ENCODE peak calls at places on chromosomes 7 and 10, in seven cellular contexts. One of them, this sample, is unnamed. For H3K4me1 and H3K36me3, the result is how much of the 10 kb centered on the place peaks cover.

GRCh38 chr10:31820794-31821369 is 107.7 kb downstream of the ARHGAP12 start:
- DNase-seq in effector memory CD4-positive, alpha-beta T cell: no peak
- DNase-seq in suprapubic skin: no peak
- DNase-seq in aorta: no peak
- DNase-seq in PC-9: no peak
- DNase-seq in neural progenitor cell: no peak
- DNase-seq in thyroid gland: no peak
- DNase-seq in this sample: no peak

GRCh38 chr10:3754727-3755439 is 30.1 kb downstream of the KLF6 start:
- DNase-seq in effector memory CD4-positive, alpha-beta T cell: no peak
- DNase-seq in suprapubic skin: no peak
- DNase-seq in aorta: no peak
- DNase-seq in PC-9: peak
- DNase-seq in neural progenitor cell: no peak
- DNase-seq in thyroid gland: no peak
- DNase-seq in this sample: no peak

GRCh38 chr7:44375926-44376342 is 50.5 kb upstream of the CAMK2B start:
- DNase-seq in effector memory CD4-positive, alpha-beta T cell: no peak
- DNase-seq in suprapubic skin: no peak
- DNase-seq in aorta: no peak
- DNase-seq in PC-9: no peak
- DNase-seq in neural progenitor cell: no peak
- DNase-seq in thyroid gland: no peak
- DNase-seq in this sample: peak

GRCh38 chr10:122696687-122697086 is 3.0 kb downstream of the C10orf120 start:
- DNase-seq in effector memory CD4-positive, alpha-beta T cell: no peak
- DNase-seq in suprapubic skin: no peak
- DNase-seq in aorta: no peak
- DNase-seq in PC-9: no peak
- DNase-seq in neural progenitor cell: no peak
- DNase-seq in thyroid gland: no peak
- DNase-seq in this sample: no peak

GRCh38 chr10:131907679-131908078 is 6.9 kb downstream of the PPP2R2D start:
- DNase-seq in effector memory CD4-positive, alpha-beta T cell: no peak
- DNase-seq in suprapubic skin: no peak
- DNase-seq in aorta: no peak
- DNase-seq in PC-9: no peak
- DNase-seq in neural progenitor cell: no peak
- DNase-seq in thyroid gland: no peak
- DNase-seq in this sample: no peak

GRCh38 chr10:86759073-86759672 is 2.8 kb downstream of the BMPR1A start:
- DNase-seq in effector memory CD4-positive, alpha-beta T cell: no peak
- DNase-seq in suprapubic skin: no peak
- DNase-seq in aorta: no peak
- DNase-seq in PC-9: no peak
- DNase-seq in neural progenitor cell: no peak
- DNase-seq in thyroid gland: no peak
- DNase-seq in this sample: no peak

GRCh38 chr7:151537818-151538561 is 18.3 kb upstream of the RHEB start:
- DNase-seq in effector memory CD4-positive, alpha-beta T cell: no peak
- DNase-seq in suprapubic skin: no peak
- DNase-seq in aorta: no peak
- DNase-seq in PC-9: no peak
- DNase-seq in neural progenitor cell: no peak
- DNase-seq in thyroid gland: peak
- DNase-seq in this sample: no peak

GRCh38 chr10:93146336-93146735 is 72.6 kb downstream of the CYP26A1 start:
- DNase-seq in effector memory CD4-positive, alpha-beta T cell: no peak
- DNase-seq in suprapubic skin: no peak
- DNase-seq in aorta: no peak
- DNase-seq in PC-9: no peak
- DNase-seq in neural progenitor cell: no peak
- DNase-seq in thyroid gland: no peak
- DNase-seq in this sample: no peak

GRCh38 chr10:2978111-2978510 is 89.2 kb upstream of the PFKP start:
- DNase-seq in effector memory CD4-positive, alpha-beta T cell: no peak
- DNase-seq in suprapubic skin: no peak
- DNase-seq in aorta: no peak
- DNase-seq in PC-9: no peak
- DNase-seq in neural progenitor cell: peak
- DNase-seq in thyroid gland: no peak
- DNase-seq in this sample: no peak

GRCh38 chr10:121596668-121597503 is 1.4 kb downstream of the FGFR2 start:
- DNase-seq in effector memory CD4-positive, alpha-beta T cell: no peak
- DNase-seq in suprapubic skin: no peak
- DNase-seq in aorta: peak
- DNase-seq in PC-9: no peak
- DNase-seq in neural progenitor cell: peak
- DNase-seq in thyroid gland: peak
- DNase-seq in this sample: no peak

GRCh38 chr10:112807013-112807412 is 143.0 kb upstream of the TCF7L2 start:
- DNase-seq in effector memory CD4-positive, alpha-beta T cell: no peak
- DNase-seq in suprapubic skin: no peak
- DNase-seq in aorta: no peak
- DNase-seq in PC-9: no peak
- DNase-seq in neural progenitor cell: no peak
- DNase-seq in thyroid gland: no peak
- DNase-seq in this sample: no peak

GRCh38 chr7:107034553-107034952 is 10.0 kb upstream of the PRKAR2B start:
- DNase-seq in effector memory CD4-positive, alpha-beta T cell: no peak
- DNase-seq in suprapubic skin: no peak
- DNase-seq in aorta: no peak
- DNase-seq in PC-9: no peak
- DNase-seq in neural progenitor cell: no peak
- DNase-seq in thyroid gland: no peak
- DNase-seq in this sample: no peak

GRCh38 chr10:112949128-112949823 is 771 bp upstream of the TCF7L2 start:
- DNase-seq in effector memory CD4-positive, alpha-beta T cell: no peak
- DNase-seq in suprapubic skin: no peak
- DNase-seq in aorta: no peak
- DNase-seq in PC-9: no peak
- DNase-seq in neural progenitor cell: no peak
- DNase-seq in thyroid gland: no peak
- DNase-seq in this sample: no peak

GRCh38 chr7:122137291-122138077 is 6.6 kb downstream of the AASS start:
- DNase-seq in effector memory CD4-positive, alpha-beta T cell: no peak
- DNase-seq in suprapubic skin: no peak
- DNase-seq in aorta: no peak
- DNase-seq in PC-9: no peak
- DNase-seq in neural progenitor cell: no peak
- DNase-seq in thyroid gland: no peak
- DNase-seq in this sample: no peak
- H3K4me1 ChIP-seq in effector memory CD4-positive, alpha-beta T cell: under half
- H3K4me1 ChIP-seq in suprapubic skin: under half
- H3K4me1 ChIP-seq in aorta: under half
- H3K4me1 ChIP-seq in PC-9: under half
- H3K4me1 ChIP-seq in neural progenitor cell: under half
- H3K4me1 ChIP-seq in thyroid gland: under half
- H3K4me1 ChIP-seq in this sample: under half

DNA sequence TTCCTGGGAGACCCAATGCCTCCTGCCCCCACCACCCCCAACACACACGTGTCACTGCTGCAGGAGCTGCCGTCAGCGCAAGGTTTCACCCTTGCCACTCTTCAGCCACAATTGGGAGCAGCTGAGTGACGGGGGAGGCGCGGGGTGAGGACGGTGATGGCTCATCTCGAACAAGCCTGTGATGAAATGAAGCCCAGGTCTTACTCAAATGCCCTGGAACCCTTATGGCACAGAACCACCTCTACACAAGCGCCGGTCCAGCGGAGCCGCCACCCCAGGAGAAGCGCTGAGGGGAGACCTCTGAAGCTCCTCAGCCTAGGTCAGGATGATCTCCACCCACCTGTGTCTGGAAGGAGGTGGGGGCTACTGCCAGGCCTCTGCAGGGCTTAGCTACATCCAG is 25.7 kb downstream of the PDIA4 start:
- DNase-seq in effector memory CD4-positive, alpha-beta T cell: no peak
- DNase-seq in suprapubic skin: no peak
- DNase-seq in aorta: no peak
- DNase-seq in PC-9: no peak
- DNase-seq in neural progenitor cell: no peak
- DNase-seq in thyroid gland: no peak
- DNase-seq in this sample: no peak
- H3K36me3 ChIP-seq in effector memory CD4-positive, alpha-beta T cell: under half
- H3K36me3 ChIP-seq in suprapubic skin: under half
- H3K36me3 ChIP-seq in aorta: under half
- H3K36me3 ChIP-seq in PC-9: under half
- H3K36me3 ChIP-seq in neural progenitor cell: under half
- H3K36me3 ChIP-seq in thyroid gland: under half
- H3K36me3 ChIP-seq in this sample: under half

GRCh38 chr7:155340721-155341120 is 43.0 kb downstream of the INSIG1 start:
- DNase-seq in effector memory CD4-positive, alpha-beta T cell: no peak
- DNase-seq in suprapubic skin: no peak
- DNase-seq in aorta: no peak
- DNase-seq in PC-9: no peak
- DNase-seq in neural progenitor cell: no peak
- DNase-seq in thyroid gland: no peak
- DNase-seq in this sample: peak

GRCh38 chr7:155343661-155344121 is 46.0 kb downstream of the INSIG1 start:
- DNase-seq in effector memory CD4-positive, alpha-beta T cell: no peak
- DNase-seq in suprapubic skin: no peak
- DNase-seq in aorta: no peak
- DNase-seq in PC-9: no peak
- DNase-seq in neural progenitor cell: no peak
- DNase-seq in thyroid gland: no peak
- DNase-seq in this sample: peak

GRCh38 chr7:155343150-155343549 is 45.5 kb downstream of the INSIG1 start:
- DNase-seq in effector memory CD4-positive, alpha-beta T cell: no peak
- DNase-seq in suprapubic skin: no peak
- DNase-seq in aorta: no peak
- DNase-seq in PC-9: no peak
- DNase-seq in neural progenitor cell: no peak
- DNase-seq in thyroid gland: no peak
- DNase-seq in this sample: no peak

GRCh38 chr7:155341463-155341983 is 43.8 kb downstream of the INSIG1 start:
- DNase-seq in effector memory CD4-positive, alpha-beta T cell: no peak
- DNase-seq in suprapubic skin: no peak
- DNase-seq in aorta: no peak
- DNase-seq in PC-9: no peak
- DNase-seq in neural progenitor cell: no peak
- DNase-seq in thyroid gland: no peak
- DNase-seq in this sample: no peak

DNA sequence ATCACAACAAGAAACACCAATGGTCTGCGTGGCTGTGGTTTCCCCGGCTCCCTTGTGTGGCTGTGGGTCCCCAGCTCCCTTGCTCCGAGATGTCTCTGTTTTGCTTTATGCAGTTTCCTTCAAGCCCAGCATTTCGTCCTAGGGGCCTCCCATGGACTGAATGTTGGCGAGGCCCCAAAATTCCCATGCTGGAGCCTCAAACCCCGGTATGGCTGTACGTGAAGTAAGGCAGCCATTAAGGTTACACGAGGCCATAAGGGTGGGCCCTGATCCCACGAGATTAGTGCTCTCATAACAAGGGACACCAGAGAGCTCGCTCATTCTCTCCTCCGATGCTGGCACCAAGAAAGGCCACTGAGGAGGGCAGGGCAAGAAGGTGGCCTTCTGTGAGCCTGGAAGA is 44.6 kb downstream of the INSIG1 start:
- DNase-seq in effector memory CD4-positive, alpha-beta T cell: no peak
- DNase-seq in suprapubic skin: no peak
- DNase-seq in aorta: no peak
- DNase-seq in PC-9: no peak
- DNase-seq in neural progenitor cell: no peak
- DNase-seq in thyroid gland: no peak
- DNase-seq in this sample: peak
- H3K4me1 ChIP-seq in effector memory CD4-positive, alpha-beta T cell: under half
- H3K4me1 ChIP-seq in suprapubic skin: under half
- H3K4me1 ChIP-seq in aorta: under half
- H3K4me1 ChIP-seq in PC-9: under half
- H3K4me1 ChIP-seq in neural progenitor cell: under half
- H3K4me1 ChIP-seq in thyroid gland: under half
- H3K4me1 ChIP-seq in this sample: under half

GRCh38 chr7:73473636-73474035 is 40.1 kb downstream of the FZD9 start:
- DNase-seq in effector memory CD4-positive, alpha-beta T cell: no peak
- DNase-seq in suprapubic skin: no peak
- DNase-seq in aorta: no peak
- DNase-seq in PC-9: no peak
- DNase-seq in neural progenitor cell: no peak
- DNase-seq in thyroid gland: no peak
- DNase-seq in this sample: no peak

DNA sequence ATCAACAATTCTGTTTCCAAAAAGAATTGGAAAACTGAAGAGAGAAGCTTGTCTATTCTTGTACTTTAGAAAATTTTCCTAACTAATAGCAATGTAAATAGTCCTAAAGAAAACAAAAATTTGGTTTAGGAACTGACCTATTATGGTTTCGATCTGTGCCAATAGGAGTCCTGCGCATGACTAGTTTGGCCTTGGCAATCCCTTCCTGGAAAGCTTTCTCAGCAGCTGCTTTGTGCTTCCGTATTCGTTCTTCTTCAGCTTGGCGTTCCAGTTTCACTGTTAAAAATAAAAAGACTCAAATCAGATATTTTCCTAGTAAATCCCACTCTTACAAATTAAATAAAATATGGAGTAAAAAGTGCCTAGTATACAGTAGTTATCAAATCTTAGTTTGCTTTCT is 36.6 kb downstream of the FZD9 start:
- DNase-seq in effector memory CD4-positive, alpha-beta T cell: no peak
- DNase-seq in suprapubic skin: no peak
- DNase-seq in aorta: no peak
- DNase-seq in PC-9: no peak
- DNase-seq in neural progenitor cell: no peak
- DNase-seq in thyroid gland: no peak
- DNase-seq in this sample: no peak
- H3K36me3 ChIP-seq in effector memory CD4-positive, alpha-beta T cell: half or more
- H3K36me3 ChIP-seq in suprapubic skin: half or more
- H3K36me3 ChIP-seq in aorta: under half
- H3K36me3 ChIP-seq in PC-9: half or more
- H3K36me3 ChIP-seq in neural progenitor cell: under half
- H3K36me3 ChIP-seq in thyroid gland: under half
- H3K36me3 ChIP-seq in this sample: under half

GRCh38 chr10:58638406-58638805 is 125.7 kb downstream of the BICC1 start:
- DNase-seq in effector memory CD4-positive, alpha-beta T cell: no peak
- DNase-seq in suprapubic skin: no peak
- DNase-seq in aorta: no peak
- DNase-seq in PC-9: no peak
- DNase-seq in neural progenitor cell: no peak
- DNase-seq in thyroid gland: no peak
- DNase-seq in this sample: no peak
- H3K4me1 ChIP-seq in effector memory CD4-positive, alpha-beta T cell: under half
- H3K4me1 ChIP-seq in suprapubic skin: under half
- H3K4me1 ChIP-seq in aorta: under half
- H3K4me1 ChIP-seq in PC-9: under half
- H3K4me1 ChIP-seq in neural progenitor cell: under half
- H3K4me1 ChIP-seq in thyroid gland: under half
- H3K4me1 ChIP-seq in this sample: under half

DNA sequence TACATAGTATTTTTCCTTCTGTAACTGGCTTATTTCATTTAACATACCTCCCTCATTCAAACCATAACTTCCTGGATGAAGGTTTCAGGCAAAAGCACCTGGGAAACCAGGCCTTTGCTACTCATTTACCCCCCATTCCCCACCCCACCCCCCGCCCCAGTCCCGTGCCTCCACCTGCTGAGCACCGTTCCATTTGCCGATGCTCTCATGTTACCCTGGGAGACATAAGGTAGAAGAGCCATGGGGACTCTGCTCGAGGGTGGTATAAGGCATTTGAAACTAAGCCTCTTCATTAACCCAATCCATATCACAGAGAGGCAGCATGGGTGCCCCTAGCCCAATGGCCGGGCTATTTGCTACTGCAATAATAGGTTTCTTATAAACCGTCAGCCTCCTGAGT is 22.2 kb upstream of the MCM10 start:
- DNase-seq in effector memory CD4-positive, alpha-beta T cell: no peak
- DNase-seq in suprapubic skin: no peak
- DNase-seq in aorta: no peak
- DNase-seq in PC-9: no peak
- DNase-seq in neural progenitor cell: no peak
- DNase-seq in thyroid gland: no peak
- DNase-seq in this sample: no peak
- H3K36me3 ChIP-seq in effector memory CD4-positive, alpha-beta T cell: half or more
- H3K36me3 ChIP-seq in suprapubic skin: half or more
- H3K36me3 ChIP-seq in aorta: under half
- H3K36me3 ChIP-seq in PC-9: under half
- H3K36me3 ChIP-seq in neural progenitor cell: under half
- H3K36me3 ChIP-seq in thyroid gland: under half
- H3K36me3 ChIP-seq in this sample: under half

This sample was measured in left lung.